ENCODE peak calls at places on chromosomes 5 and 9, in four cellular contexts. One of them, this sample, is unnamed.

GRCh38 chr5:178546675-178547033 is 43.5 kb downstream of the COL23A1 start:
- DNase-seq in Caki2: no peak
- DNase-seq in H9: no peak
- DNase-seq in NCI-H1417: no peak
- DNase-seq in this sample: no peak

GRCh38 chr5:73853091-73853490 is 227.1 kb downstream of the ARHGEF28 start:
- DNase-seq in Caki2: peak; percentile 64
- DNase-seq in H9: no peak
- DNase-seq in NCI-H1417: peak; percentile 17
- DNase-seq in this sample: peak; percentile 57

GRCh38 chr9:14281136-14281795 is 32.7 kb downstream of the NFIB start:
- DNase-seq in Caki2: no peak
- DNase-seq in H9: no peak
- DNase-seq in NCI-H1417: peak; percentile 4
- DNase-seq in this sample: no peak

GRCh38 chr5:126888180-126888579 is 111.2 kb downstream of the LMNB1 start:
- DNase-seq in Caki2: no peak
- DNase-seq in H9: no peak
- DNase-seq in NCI-H1417: no peak
- DNase-seq in this sample: no peak

GRCh38 chr5:75040973-75041372 is 11.4 kb downstream of the GCNT4 start:
- DNase-seq in Caki2: no peak
- DNase-seq in H9: no peak
- DNase-seq in NCI-H1417: no peak
- DNase-seq in this sample: no peak

GRCh38 chr9:138058181-138058580 is 180.6 kb downstream of the CACNA1B start:
- DNase-seq in Caki2: no peak
- DNase-seq in H9: no peak
- DNase-seq in NCI-H1417: no peak
- DNase-seq in this sample: no peak

GRCh38 chr5:74575741-74576538 is 64.6 kb downstream of the ENC1 start:
- DNase-seq in Caki2: peak; percentile 72
- DNase-seq in H9: no peak
- DNase-seq in NCI-H1417: no peak
- DNase-seq in this sample: peak; percentile 17

GRCh38 chr9:95035846-95036245 is 281.7 kb downstream of the FANCC start:
- DNase-seq in Caki2: no peak
- DNase-seq in H9: no peak
- DNase-seq in NCI-H1417: no peak
- DNase-seq in this sample: no peak

GRCh38 chr5:5105531-5105930 is 34.6 kb upstream of the ADAMTS16 start:
- DNase-seq in Caki2: no peak
- DNase-seq in H9: no peak
- DNase-seq in NCI-H1417: no peak
- DNase-seq in this sample: no peak

GRCh38 chr9:32525506-32525905 is 490 bp downstream of the RIGI start:
- DNase-seq in Caki2: no peak
- DNase-seq in H9: no peak
- DNase-seq in NCI-H1417: no peak
- DNase-seq in this sample: no peak

This sample was measured in PC-9.